ENCODE peak calls at places on chromosomes 12 and 14, in eight cellular contexts. R is upper lobe of right lung, O is prostate gland, K is ascending aorta, D is adrenal gland, L is GM12878, Y is neural progenitor cell, E is mucosa of descending colon. Z is an unnamed sample. For H3K4me1, the result is how much of the 10 kb centered on the place peaks cover.

GRCh38 chr12:26119391-26119981 is 5.4 kb downstream of the BHLHE41 start:
- DNase-seq in R (no peak), O (no peak), K (no peak), D (peak), L (no peak), Y (peak), E (peak), Z (no peak)

GRCh38 chr12:122489038-122489437 is 11.7 kb downstream of the ZCCHC8 start:
- DNase-seq in R (no peak), O (no peak), K (no peak), D (no peak), L (no peak), Y (no peak), E (no peak), Z (no peak)

GRCh38 chr12:41205070-41205715 is 17.1 kb downstream of the PDZRN4 start:
- DNase-seq in R (no peak), O (no peak), K (no peak), D (no peak), L (no peak), Y (peak), E (no peak), Z (no peak)

GRCh38 chr12:46187023-46187422 is 81.8 kb downstream of the SLC38A1 start:
- DNase-seq in R (no peak), O (peak), K (no peak), D (peak), L (no peak), Y (no peak), E (peak), Z (no peak)

GRCh38 chr12:116343331-116343884 is 65.9 kb upstream of the MED13L start:
- DNase-seq in R (no peak), O (no peak), K (no peak), D (no peak), L (no peak), Y (no peak), E (no peak), Z (no peak)

GRCh38 chr14:100864960-100865681 is 38.4 kb downstream of the RTL1 start:
- DNase-seq in R (peak), O (no peak), K (no peak), D (peak), L (no peak), Y (no peak), E (no peak), Z (no peak)

GRCh38 chr12:106780010-106780625 is 5.6 kb downstream of the RIC8B start:
- DNase-seq in R (no peak), O (no peak), K (no peak), D (no peak), L (no peak), Y (no peak), E (no peak), Z (no peak)

GRCh38 chr14:85479771-85480170 is 50.2 kb upstream of the FLRT2 start:
- DNase-seq in R (no peak), O (no peak), K (no peak), D (no peak), L (no peak), Y (no peak), E (no peak), Z (no peak)

GRCh38 chr12:127485528-127485927 is 781.4 kb upstream of the TMEM132C start:
- DNase-seq in R (no peak), O (no peak), K (no peak), D (peak), L (no peak), Y (no peak), E (no peak), Z (no peak)

GRCh38 chr12:132409495-132410295 is 80.3 kb upstream of the FBRSL1 start:
- DNase-seq in R (no peak), O (no peak), K (no peak), D (no peak), L (no peak), Y (no peak), E (no peak), Z (no peak)

GRCh38 chr12:107468182-107468581 is 217.4 kb upstream of the PWP1 start:
- DNase-seq in R (no peak), O (no peak), K (no peak), D (peak), L (no peak), Y (no peak), E (no peak), Z (no peak)

GRCh38 chr12:95848575-95849388 is 10.0 kb upstream of the SNRPF start:
- DNase-seq in R (no peak), O (peak), K (no peak), D (peak), L (no peak), Y (peak), E (peak), Z (no peak)

GRCh38 chr14:77979171-77979570 is 179.3 kb downstream of the ADCK1 start:
- DNase-seq in R (no peak), O (no peak), K (no peak), D (no peak), L (no peak), Y (no peak), E (no peak), Z (no peak)

GRCh38 chr12:69623970-69624369 is 13.3 kb upstream of the LRRC10 start:
- DNase-seq in R (peak), O (no peak), K (no peak), D (peak), L (no peak), Y (no peak), E (no peak), Z (no peak)

GRCh38 chr12:48104531-48104930 is 1.3 kb downstream of the SENP1 start:
- DNase-seq in R (no peak), O (no peak), K (no peak), D (no peak), L (no peak), Y (no peak), E (no peak), Z (no peak)

GRCh38 chr12:1544991-1545700 is 49.2 kb downstream of the FBXL14 start:
- DNase-seq in R (no peak), O (no peak), K (no peak), D (peak), L (no peak), Y (no peak), E (no peak), Z (no peak)

GRCh38 chr12:66279127-66279712 is 23.1 kb upstream of the HELB start:
- DNase-seq in R (no peak), O (no peak), K (no peak), D (no peak), L (no peak), Y (peak), E (peak), Z (no peak)

GRCh38 chr12:15469342-15469741 is 147.0 kb downstream of the PTPRO start:
- DNase-seq in R (no peak), O (no peak), K (no peak), D (no peak), L (no peak), Y (no peak), E (no peak), Z (no peak)

GRCh38 chr12:68453278-68453677 is 121.1 kb upstream of the MDM1 start:
- DNase-seq in R (no peak), O (no peak), K (no peak), D (no peak), L (no peak), Y (no peak), E (no peak), Z (no peak)

GRCh38 chr12:54047160-54047963 is 6.3 kb upstream of the HOXC4 start:
- DNase-seq in R (no peak), O (no peak), K (no peak), D (no peak), L (no peak), Y (peak), E (no peak), Z (no peak)

GRCh38 chr12:2053675-2054070 is 886 bp downstream of the CACNA1C start:
- DNase-seq in R (no peak), O (no peak), K (no peak), D (no peak), L (no peak), Y (peak), E (no peak), Z (no peak)

GRCh38 chr14:78164226-78164853 is 5.8 kb upstream of the NRXN3 start:
- DNase-seq in R (no peak), O (no peak), K (no peak), D (no peak), L (no peak), Y (peak), E (peak), Z (no peak)

GRCh38 chr12:16155938-16156337 is 121.5 kb downstream of the SLC15A5 start:
- DNase-seq in R (no peak), O (no peak), K (no peak), D (no peak), L (no peak), Y (no peak), E (no peak), Z (no peak)

GRCh38 chr12:25135531-25136154 is 59.3 kb downstream of the DNAI7 start:
- DNase-seq in R (no peak), O (no peak), K (no peak), D (no peak), L (no peak), Y (peak), E (peak), Z (no peak)

GRCh38 chr12:104357431-104357952 is 54.0 kb downstream of the EID3 start:
- DNase-seq in R (peak), O (no peak), K (no peak), D (no peak), L (no peak), Y (no peak), E (no peak), Z (no peak)

GRCh38 chr12:104222981-104223380 is 7.4 kb downstream of the TXNRD1 start:
- DNase-seq in R (no peak), O (no peak), K (no peak), D (no peak), L (no peak), Y (no peak), E (no peak), Z (no peak)

GRCh38 chr12:100267603-100268281 is 765 bp downstream of the SCYL2 start:
- DNase-seq in R (no peak), O (peak), K (no peak), D (no peak), L (no peak), Y (peak), E (peak), Z (no peak)

GRCh38 chr14:54676822-54677708 is 110.1 kb downstream of the SAMD4A start:
- DNase-seq in R (no peak), O (no peak), K (peak), D (peak), L (no peak), Y (peak), E (no peak), Z (no peak)

GRCh38 chr12:122947352-122947792 is 18.9 kb downstream of the ABCB9 start:
- DNase-seq in R (peak), O (no peak), K (no peak), D (peak), L (no peak), Y (no peak), E (peak), Z (no peak)

GRCh38 chr14:55097894-55098560 is 31.0 kb upstream of the LGALS3 start:
- DNase-seq in R (no peak), O (no peak), K (no peak), D (no peak), L (peak), Y (no peak), E (peak), Z (no peak)

GRCh38 chr12:9951026-9951652 is 19.0 kb upstream of the CLEC2A start:
- DNase-seq in R (no peak), O (no peak), K (no peak), D (no peak), L (peak), Y (no peak), E (no peak), Z (no peak)

GRCh38 chr12:6791931-6792520 is 2.7 kb downstream of the CD4 start:
- DNase-seq in R (no peak), O (no peak), K (no peak), D (no peak), L (no peak), Y (no peak), E (no peak), Z (no peak)

GRCh38 chr14:72023128-72024042 is 91.2 kb downstream of the RGS6 start:
- DNase-seq in R (no peak), O (no peak), K (no peak), D (no peak), L (peak), Y (no peak), E (no peak), Z (no peak)

GRCh38 chr14:64508215-64508776 is 3.7 kb downstream of the ZBTB1 start:
- DNase-seq in R (no peak), O (no peak), K (no peak), D (no peak), L (peak), Y (no peak), E (no peak), Z (no peak)

GRCh38 chr14:64507376-64508156 is 3.0 kb downstream of the ZBTB1 start:
- DNase-seq in R (no peak), O (no peak), K (no peak), D (peak), L (no peak), Y (no peak), E (no peak), Z (no peak)

GRCh38 chr14:64509036-64509435 is 4.5 kb downstream of the ZBTB1 start:
- DNase-seq in R (no peak), O (no peak), K (no peak), D (no peak), L (no peak), Y (peak), E (no peak), Z (no peak)

GRCh38 chr14:64510825-64511679 is 6.5 kb downstream of the ZBTB1 start:
- DNase-seq in R (no peak), O (peak), K (no peak), D (peak), L (no peak), Y (peak), E (peak), Z (peak)

DNA sequence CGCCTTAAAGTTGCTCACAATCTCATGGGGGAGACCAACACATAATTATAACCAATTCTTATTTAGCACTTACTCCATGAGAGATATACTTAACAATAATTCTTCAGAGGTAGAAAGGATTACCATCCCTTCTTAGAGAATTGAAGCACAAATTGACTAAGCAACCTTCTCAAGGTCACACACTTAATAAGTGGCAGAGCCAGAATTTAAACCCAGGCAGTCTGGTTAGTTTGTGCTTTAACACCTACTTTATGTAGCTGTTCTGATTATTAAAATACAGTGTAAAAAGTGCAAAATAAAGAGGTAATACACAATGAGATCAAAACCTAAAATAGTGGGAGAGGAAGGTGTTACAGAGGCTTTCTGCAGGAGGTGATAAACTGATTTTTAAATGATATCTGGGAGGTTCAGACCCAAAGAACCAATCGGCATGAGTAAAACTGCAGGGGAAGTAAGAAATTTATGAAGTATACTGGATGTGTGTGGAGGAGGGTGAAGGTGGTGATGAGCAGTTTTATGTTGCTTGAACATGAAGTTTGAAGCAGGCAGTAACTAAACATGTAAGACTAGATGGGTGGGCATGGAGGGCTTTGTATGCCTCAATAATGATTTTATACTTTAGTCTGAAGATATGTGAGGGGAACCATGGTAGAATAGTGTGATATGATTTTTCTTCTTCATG is 5.7 kb downstream of the ZBTB1 start:
- DNase-seq in R (no peak), O (no peak), K (no peak), D (no peak), L (no peak), Y (no peak), E (no peak), Z (no peak)
- H3K4me1 ChIP-seq in R (half or more), O (under half), K (under half), D (under half), L (under half), Y (under half), E (under half), Z (half or more)

DNA sequence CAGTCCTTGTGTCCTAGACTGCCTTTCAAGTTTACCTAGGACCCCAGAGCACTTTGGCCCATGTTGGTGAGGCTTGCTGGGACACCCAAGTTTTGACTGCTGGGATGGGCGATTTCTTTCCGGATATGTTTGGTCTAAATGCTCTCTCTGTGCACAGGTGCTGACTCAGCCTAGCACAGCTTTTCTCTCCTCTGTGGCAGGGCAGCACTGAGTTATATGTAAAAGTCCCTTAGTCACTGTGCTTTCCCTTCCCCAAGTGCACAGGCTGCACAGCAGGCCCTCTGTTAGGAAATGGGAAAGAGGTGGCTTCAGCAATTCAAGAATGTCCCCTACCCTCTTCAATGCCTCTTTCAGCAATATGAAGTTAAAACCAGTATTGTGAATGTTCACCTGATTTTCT is 54.8 kb downstream of the SLC6A15 start:
- DNase-seq in R (no peak), O (no peak), K (no peak), D (no peak), L (no peak), Y (no peak), E (no peak), Z (no peak)
- TF ChIP-seq CTCF in R (no peak), O (no peak), K (no peak), D (no peak), L (no peak), Y (no peak), E (no peak), Z (no peak)

GRCh38 chr12:50256761-50257160 is 26.6 kb downstream of the LIMA1 start:
- DNase-seq in R (no peak), O (no peak), K (no peak), D (no peak), L (no peak), Y (no peak), E (no peak), Z (no peak)
- H3K4me1 ChIP-seq in R (under half), O (under half), K (under half), D (under half), L (under half), Y (under half), E (half or more), Z (under half)

GRCh38 chr12:124443929-124444712 is 123.3 kb downstream of the NCOR2 start:
- DNase-seq in R (no peak), O (no peak), K (no peak), D (no peak), L (no peak), Y (no peak), E (no peak), Z (no peak)

GRCh38 chr12:124446364-124446763 is 121.0 kb downstream of the NCOR2 start:
- DNase-seq in R (no peak), O (no peak), K (no peak), D (no peak), L (no peak), Y (no peak), E (no peak), Z (no peak)

GRCh38 chr12:124445826-124446225 is 121.6 kb downstream of the NCOR2 start:
- DNase-seq in R (no peak), O (no peak), K (no peak), D (no peak), L (no peak), Y (no peak), E (no peak), Z (no peak)

GRCh38 chr12:124442772-124443445 is 124.5 kb downstream of the NCOR2 start:
- DNase-seq in R (no peak), O (no peak), K (no peak), D (no peak), L (no peak), Y (no peak), E (no peak), Z (no peak)

DNA sequence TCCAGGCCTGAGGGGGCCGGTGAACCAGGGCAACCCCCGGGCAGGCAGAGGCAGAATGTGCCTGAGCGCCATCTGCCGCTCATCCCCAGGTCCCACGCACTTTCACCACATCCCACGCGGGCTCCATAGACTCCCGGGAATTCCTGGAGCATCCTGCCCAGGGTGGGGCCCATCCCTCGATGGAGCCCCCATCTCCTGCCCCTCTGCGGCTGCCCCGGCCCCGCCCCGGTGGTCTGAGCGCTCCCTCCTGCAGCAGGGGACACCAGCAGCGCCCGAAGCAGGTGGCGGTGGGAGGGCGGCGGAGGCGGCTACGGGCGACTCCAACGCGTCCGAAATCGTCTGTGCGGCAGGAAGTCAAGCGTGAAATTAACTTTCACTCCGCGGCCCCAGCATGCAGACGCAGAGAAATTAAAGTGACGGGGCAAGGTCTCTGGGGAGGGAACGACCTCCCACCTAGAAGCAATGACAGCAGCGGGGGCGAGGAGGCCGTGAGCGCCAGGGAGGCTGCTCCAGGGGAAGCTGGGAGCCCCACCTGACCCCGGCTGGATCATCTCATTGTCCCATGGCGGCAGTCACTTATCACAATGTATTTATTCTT is 122.2 kb downstream of the NCOR2 start:
- DNase-seq in R (no peak), O (no peak), K (no peak), D (no peak), L (no peak), Y (peak), E (no peak), Z (no peak)
- TF ChIP-seq CTCF in R (no peak), O (no peak), K (no peak), D (no peak), L (no peak), Y (peak), E (no peak), Z (no peak)

GRCh38 chr14:94805726-94806288 is 35.9 kb upstream of the GSC start:
- DNase-seq in R (no peak), O (peak), K (no peak), D (no peak), L (no peak), Y (peak), E (peak), Z (no peak)
- H3K4me1 ChIP-seq in R (under half), O (under half), K (under half), D (under half), L (under half), Y (under half), E (under half), Z (under half)

GRCh38 chr12:50211392-50212070 is 44.4 kb upstream of the CERS5 start:
- DNase-seq in R (no peak), O (no peak), K (no peak), D (no peak), L (no peak), Y (no peak), E (no peak), Z (no peak)
- TF ChIP-seq CTCF in R (no peak), O (no peak), K (no peak), D (no peak), L (no peak), Y (no peak), E (no peak), Z (no peak)

GRCh38 chr14:93109572-93110481 is 5.9 kb downstream of the ITPK1 start:
- DNase-seq in R (no peak), O (no peak), K (no peak), D (no peak), L (no peak), Y (no peak), E (no peak), Z (no peak)
- H3K4me1 ChIP-seq in R (half or more), O (under half), K (under half), D (under half), L (under half), Y (under half), E (under half), Z (under half)

GRCh38 chr12:80659512-80660094 is 47.8 kb upstream of the MYF6 start:
- DNase-seq in R (no peak), O (no peak), K (no peak), D (no peak), L (no peak), Y (no peak), E (no peak), Z (no peak)

DNA sequence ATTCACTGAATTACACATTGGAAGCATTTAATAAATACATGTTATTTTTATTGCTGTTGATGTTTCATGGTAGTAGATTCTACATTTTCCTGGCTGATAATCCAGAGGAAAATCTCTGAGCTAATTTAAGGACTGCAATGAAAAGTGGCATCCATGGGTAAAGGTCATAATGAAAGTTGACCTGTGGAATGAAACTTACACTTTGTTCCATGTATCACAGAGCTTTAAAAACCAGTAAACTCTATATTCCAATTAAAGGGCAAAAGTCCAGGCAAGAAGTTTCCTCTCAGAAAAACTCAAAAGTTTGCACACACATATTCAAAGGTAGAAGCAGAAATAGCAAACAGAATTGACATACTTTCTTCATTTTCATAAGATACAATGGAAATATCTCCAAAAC is 44.8 kb upstream of the MYF6 start:
- DNase-seq in R (no peak), O (no peak), K (no peak), D (no peak), L (no peak), Y (no peak), E (no peak), Z (no peak)
- TF ChIP-seq CTCF in R (no peak), O (no peak), K (no peak), D (no peak), L (no peak), Y (no peak), E (no peak), Z (no peak)

Z was measured in thoracic aorta.